ENCODE peak calls at places on chromosome 19, in ten cellular contexts. J, C, N, T, K, S, L, H, Z and E are unnamed samples.

GRCh38 chr19:28003543-28003942 is 1209.4 kb downstream of the UQCRFS1 start:
- DNase-seq in J (no peak), C (no peak), N (no peak), T (no peak), K (no peak), S (no peak), L (no peak), H (no peak), Z (no peak), E (no peak)

GRCh38 chr19:3284759-3285646 is 60.5 kb downstream of the CELF5 start:
- DNase-seq in J (peak; percentile 48), C (peak; percentile 50), N (no peak), T (peak; percentile 52), K (peak; percentile 96), S (peak; percentile 47), L (peak; percentile 91), H (peak; percentile 55), Z (peak; percentile 47), E (peak; percentile 83)

GRCh38 chr19:57002195-57002601 is 117.6 kb upstream of the USP29 start:
- DNase-seq in J (no peak), C (no peak), N (no peak), T (no peak), K (no peak), S (no peak), L (no peak), H (no peak), Z (no peak), E (no peak)

GRCh38 chr19:55066107-55066709 is 3.3 kb upstream of the RDH13 start:
- DNase-seq in J (peak; percentile 11), C (no peak), N (no peak), T (no peak), K (no peak), S (no peak), L (no peak), H (no peak), Z (no peak), E (no peak)

GRCh38 chr19:6060600-6061391 is 49.5 kb downstream of the RFX2 start:
- DNase-seq in J (peak; percentile 94), C (no peak), N (no peak), T (peak; percentile 49), K (no peak), S (no peak), L (peak; percentile 53), H (peak; percentile 58), Z (no peak), E (no peak)

GRCh38 chr19:49136771-49137171 is 17.4 kb downstream of the PPFIA3 start:
- DNase-seq in J (peak; percentile 63), C (no peak), N (no peak), T (no peak), K (no peak), S (no peak), L (no peak), H (no peak), Z (no peak), E (no peak)

GRCh38 chr19:53927745-53928144 is 18.7 kb downstream of the CACNG7 start:
- DNase-seq in J (peak; percentile 75), C (peak; percentile 43), N (peak; percentile 23), T (peak; percentile 11), K (peak; percentile 65), S (peak; percentile 58), L (no peak), H (no peak), Z (no peak), E (no peak)

GRCh38 chr19:42423462-42424344 is 3.5 kb downstream of the LIPE start:
- DNase-seq in J (peak; percentile 95), C (peak; percentile 78), N (peak; percentile 73), T (peak; percentile 88), K (peak; percentile 93), S (peak; percentile 33), L (peak; percentile 97), H (peak; percentile 87), Z (peak; percentile 84), E (peak; percentile 90)

GRCh38 chr19:27909861-27910260 is 1303.1 kb downstream of the UQCRFS1 start:
- DNase-seq in J (no peak), C (no peak), N (no peak), T (no peak), K (no peak), S (no peak), L (no peak), H (no peak), Z (no peak), E (no peak)

GRCh38 chr19:22622901-22623840 is 11.0 kb upstream of the ZNF492 start:
- DNase-seq in J (no peak), C (no peak), N (no peak), T (no peak), K (no peak), S (no peak), L (no peak), H (no peak), Z (no peak), E (no peak)

GRCh38 chr19:19039901-19040300 is 6.5 kb downstream of the ARMC6 start:
- DNase-seq in J (no peak), C (no peak), N (no peak), T (no peak), K (no peak), S (no peak), L (peak; percentile 36), H (no peak), Z (no peak), E (peak; percentile 26)

GRCh38 chr19:6730153-6730804 is 7.1 kb downstream of the GPR108 start:
- DNase-seq in J (peak; percentile 70), C (no peak), N (no peak), T (no peak), K (no peak), S (no peak), L (peak; percentile 55), H (no peak), Z (peak; percentile 53), E (peak; percentile 48)

GRCh38 chr19:38265213-38265861 is 964 bp downstream of the SPINT2 start:
- DNase-seq in J (no peak), C (no peak), N (no peak), T (no peak), K (no peak), S (no peak), L (peak; percentile 6), H (no peak), Z (no peak), E (no peak)

GRCh38 chr19:57934820-57935665 is at the start of gene ZNF418:
- DNase-seq in J (peak; percentile 84), C (peak; percentile 53), N (peak; percentile 51), T (no peak), K (peak; percentile 80), S (no peak), L (peak; percentile 35), H (peak; percentile 7), Z (peak; percentile 54), E (peak; percentile 46)

GRCh38 chr19:56131651-56132050 is 9.4 kb upstream of the ZNF444 start:
- DNase-seq in J (no peak), C (no peak), N (no peak), T (no peak), K (no peak), S (no peak), L (no peak), H (no peak), Z (no peak), E (no peak)

GRCh38 chr19:58274771-58275199 is 4.0 kb upstream of the ZNF8 start:
- DNase-seq in J (no peak), C (no peak), N (no peak), T (no peak), K (no peak), S (peak; percentile 45), L (no peak), H (no peak), Z (no peak), E (no peak)

GRCh38 chr19:48689438-48689837 is 6.3 kb upstream of the FUT2 start:
- DNase-seq in J (peak; percentile 7), C (no peak), N (no peak), T (no peak), K (no peak), S (no peak), L (no peak), H (no peak), Z (peak; percentile 72), E (no peak)

GRCh38 chr19:17952041-17952976 is 14.6 kb upstream of the KCNN1 start:
- DNase-seq in J (no peak), C (no peak), N (no peak), T (no peak), K (no peak), S (no peak), L (no peak), H (no peak), Z (no peak), E (no peak)

GRCh38 chr19:50326101-50326664 is 3.0 kb downstream of the KCNC3 start:
- DNase-seq in J (no peak), C (no peak), N (no peak), T (no peak), K (no peak), S (no peak), L (no peak), H (no peak), Z (no peak), E (no peak)

GRCh38 chr19:52492201-52492960 is 35.1 kb upstream of the ZNF808 start:
- DNase-seq in J (no peak), C (peak; percentile 47), N (no peak), T (no peak), K (peak; percentile 44), S (no peak), L (peak; percentile 8), H (no peak), Z (no peak), E (no peak)

GRCh38 chr19:49427855-49428546 is 2.8 kb downstream of the GFY start:
- DNase-seq in J (no peak), C (no peak), N (no peak), T (no peak), K (no peak), S (no peak), L (no peak), H (no peak), Z (no peak), E (no peak)